ENCODE peak calls at places on chromosomes 7 and 10, in five cellular contexts. A, K, L, Q and F are unnamed samples.

GRCh38 chr7:18177129-18177814 is 149.6 kb upstream of the PRPS1L1 start:
- DNase-seq in L (no peak), K (no peak), Q (no peak), A (no peak), F (no peak)

GRCh38 chr7:26143298-26144044 is 8.5 kb upstream of the NFE2L3 start:
- DNase-seq in A (no peak), L (no peak), K (peak; percentile 57), Q (peak; percentile 73), F (no peak)

GRCh38 chr10:71092812-71093391 is 119.5 kb upstream of the UNC5B start:
- DNase-seq in L (no peak), Q (no peak), K (no peak), A (no peak), F (no peak)

GRCh38 chr7:39754326-39755120 is 131.2 kb downstream of the RALA start:
- DNase-seq in Q (peak; percentile 25), A (peak; percentile 47), K (peak; percentile 59), L (no peak), F (no peak)

GRCh38 chr10:88835095-88835909 is 16.3 kb downstream of the ANKRD22 start:
- DNase-seq in Q (peak; percentile 93), L (peak; percentile 82), A (peak; percentile 86), K (peak; percentile 93), F (peak; percentile 86)

GRCh38 chr7:14891289-14891688 is 11.3 kb downstream of the DGKB start:
- DNase-seq in A (no peak), Q (no peak), K (no peak), L (no peak), F (no peak)

GRCh38 chr10:20954519-20954918 is 57.4 kb upstream of the NEBL start:
- DNase-seq in K (no peak), Q (no peak), L (no peak), A (peak; percentile 29), F (no peak)

GRCh38 chr10:120813085-120813484 is 38.1 kb upstream of the WDR11 start:
- DNase-seq in L (no peak), A (no peak), Q (no peak), K (no peak), F (no peak)

GRCh38 chr7:25619963-25620799 is 391.9 kb upstream of the NPVF start:
- DNase-seq in Q (peak; percentile 79), K (peak; percentile 2), A (no peak), L (peak; percentile 32), F (no peak)

GRCh38 chr10:78028438-78029293 is 649 bp downstream of the POLR3A start:
- DNase-seq in K (peak; percentile 63), A (peak; percentile 53), L (no peak), Q (peak; percentile 50), F (no peak)

GRCh38 chr7:2729043-2729892 is 41.3 kb downstream of the AMZ1 start:
- DNase-seq in A (no peak), Q (no peak), K (no peak), L (no peak), F (peak; percentile 22)
- H3K4me3 ChIP-seq in A (no peak overlapping the region), Q (no peak overlapping the region), K (no peak overlapping the region), L (no peak overlapping the region), F (no peak overlapping the region)

GRCh38 chr10:119680050-119680449 is 28.9 kb downstream of the BAG3 start:
- DNase-seq in K (peak; percentile 91), A (no peak), Q (peak; percentile 82), L (no peak), F (no peak)
- H3K4me3 ChIP-seq in K (no peak overlapping the region), A (no peak overlapping the region), Q (no peak overlapping the region), L (no peak overlapping the region), F (no peak overlapping the region)

GRCh38 chr10:29598861-29599311 is 35.9 kb downstream of the SVIL start:
- DNase-seq in K (peak; percentile 61), Q (peak; percentile 73), L (no peak), A (no peak), F (no peak)
- H3K4me3 ChIP-seq in K (no peak overlapping the region), Q (no peak overlapping the region), L (no peak overlapping the region), A (no peak overlapping the region), F (no peak overlapping the region)

GRCh38 chr10:75400163-75400768 is 1.3 kb downstream of the ZNF503 start:
- DNase-seq in K (peak; percentile 38), Q (peak; percentile 58), L (no peak), A (no peak), F (no peak)

GRCh38 chr10:75400769-75401568 is 595 bp downstream of the ZNF503 start:
- DNase-seq in Q (peak; percentile 82), A (peak; percentile 64), L (no peak), K (peak; percentile 67), F (no peak)

GRCh38 chr10:75402486-75403143 is 1.1 kb upstream of the ZNF503 start:
- DNase-seq in Q (no peak), K (no peak), A (peak; percentile 70), L (no peak), F (peak; percentile 87)

GRCh38 chr10:75403144-75404022 is 1.8 kb upstream of the ZNF503 start:
- DNase-seq in K (peak; percentile 21), L (no peak), Q (no peak), A (peak; percentile 78), F (peak; percentile 83)

DNA sequence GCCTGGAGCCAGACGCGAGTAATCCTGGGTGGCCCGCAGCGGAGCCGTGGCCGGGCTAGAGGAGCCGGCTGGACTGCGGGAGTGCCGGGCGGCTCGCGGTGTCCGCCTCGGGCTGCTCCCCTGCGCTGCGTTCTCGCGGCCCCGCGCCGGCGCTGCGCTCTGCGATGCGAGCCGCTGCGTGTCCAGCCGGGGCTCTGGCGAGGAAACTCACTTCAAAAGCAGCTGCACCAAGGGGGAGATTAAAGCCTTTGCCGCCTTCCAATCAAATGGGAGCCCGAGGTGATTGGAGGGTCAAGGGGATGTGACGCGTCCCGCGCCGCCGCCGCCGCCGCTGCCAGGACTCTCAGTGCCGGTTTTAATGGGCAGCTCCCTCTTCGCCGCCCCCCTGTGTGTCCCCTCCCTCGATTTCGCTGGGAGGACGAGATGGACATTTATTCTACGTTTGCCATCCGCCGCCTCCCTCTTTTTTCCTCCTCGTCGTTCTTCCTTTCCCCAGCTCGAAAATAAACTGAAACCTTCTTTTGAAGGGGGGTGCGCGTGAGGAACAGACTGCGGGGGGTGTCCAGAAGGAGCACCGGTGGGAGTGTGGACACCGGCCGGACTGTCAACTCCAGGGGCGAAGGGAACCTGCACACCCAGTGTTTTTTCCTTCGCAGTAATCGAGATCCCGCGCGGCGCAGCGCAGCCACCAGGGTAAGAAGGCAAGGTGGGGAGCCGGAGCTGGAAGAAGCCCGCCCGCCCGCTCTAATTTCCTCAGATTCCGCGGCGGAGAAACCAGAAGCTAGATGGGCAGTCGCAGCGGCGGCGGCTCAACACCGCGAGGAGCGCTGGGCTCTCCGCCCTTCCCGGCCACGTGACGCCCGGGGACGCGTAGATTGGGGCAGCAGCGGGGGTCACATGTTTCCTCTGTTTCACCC is at the start of gene ZNF503:
- DNase-seq in K (peak; percentile 97), A (peak; percentile 98), L (no peak), Q (peak; percentile 99), F (peak; percentile 99)
- H3K4me3 ChIP-seq in K (peak within 1 kb of the TSS; percentile 99), A (peak within 1 kb of the TSS; percentile 65), L (peak within 1 kb of the TSS; percentile 66), Q (peak within 1 kb of the TSS; percentile 97), F (peak within 1 kb of the TSS; percentile 99)

GRCh38 chr10:55627526-55628170 is 733.4 kb downstream of the ZWINT start:
- DNase-seq in L (no peak), K (no peak), A (peak; percentile 80), Q (no peak), F (no peak)
- H3K4me3 ChIP-seq in L (no peak overlapping the region), K (peak overlapping the region; percentile 25), A (no peak overlapping the region), Q (peak overlapping the region; percentile 35), F (no peak overlapping the region)

DNA sequence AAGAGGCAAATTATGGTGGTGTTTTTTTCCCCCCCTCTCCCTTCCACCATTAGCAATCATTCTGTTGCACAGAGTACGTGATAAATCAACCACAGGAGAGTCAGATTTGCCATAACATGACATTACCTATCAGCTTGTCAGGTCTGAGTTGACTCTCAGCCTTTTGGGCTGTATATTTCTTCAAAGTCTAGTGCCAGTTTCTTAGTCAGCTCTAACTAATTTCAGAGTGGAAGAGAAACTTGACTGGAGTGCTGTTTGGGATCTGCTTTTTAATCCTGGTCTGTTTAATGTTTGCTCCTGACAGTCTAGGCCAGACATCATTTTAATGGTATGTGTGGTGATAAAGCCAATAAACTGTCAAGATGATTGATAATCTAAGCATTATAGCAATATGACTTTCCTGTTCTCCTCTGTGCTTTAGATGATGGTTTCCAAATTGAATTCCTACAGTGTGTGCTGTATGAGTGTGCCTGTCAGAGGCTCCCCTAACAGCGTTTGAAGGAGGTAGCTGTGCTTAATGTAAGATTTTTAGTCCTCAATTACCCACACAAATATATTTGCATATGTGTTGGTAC is 76.9 kb downstream of the LRMDA start:
- DNase-seq in A (no peak), K (peak; percentile 41), L (no peak), Q (peak; percentile 67), F (no peak)
- H3K4me3 ChIP-seq in A (no peak overlapping the region), K (no peak overlapping the region), L (no peak overlapping the region), Q (no peak overlapping the region), F (no peak overlapping the region)

GRCh38 chr7:80526472-80526871 is 14.6 kb upstream of the GNAT3 start:
- DNase-seq in K (no peak), Q (no peak), A (no peak), L (no peak), F (no peak)
- H3K4me3 ChIP-seq in K (no peak overlapping the region), Q (no peak overlapping the region), A (no peak overlapping the region), L (no peak overlapping the region), F (no peak overlapping the region)

GRCh38 chr10:133277993-133278576 is 1.4 kb upstream of the ADAM8 start:
- DNase-seq in A (no peak), Q (no peak), L (no peak), K (no peak), F (no peak)

GRCh38 chr10:133276100-133276434 is 601 bp downstream of the ADAM8 start:
- DNase-seq in L (no peak), K (no peak), A (no peak), Q (no peak), F (no peak)

GRCh38 chr10:133277277-133277992 is 767 bp upstream of the ADAM8 start:
- DNase-seq in Q (no peak), A (no peak), K (no peak), L (no peak), F (no peak)

GRCh38 chr10:133275683-133276092 is 980 bp downstream of the ADAM8 start:
- DNase-seq in A (no peak), Q (no peak), L (peak; percentile 47), K (no peak), F (no peak)

DNA sequence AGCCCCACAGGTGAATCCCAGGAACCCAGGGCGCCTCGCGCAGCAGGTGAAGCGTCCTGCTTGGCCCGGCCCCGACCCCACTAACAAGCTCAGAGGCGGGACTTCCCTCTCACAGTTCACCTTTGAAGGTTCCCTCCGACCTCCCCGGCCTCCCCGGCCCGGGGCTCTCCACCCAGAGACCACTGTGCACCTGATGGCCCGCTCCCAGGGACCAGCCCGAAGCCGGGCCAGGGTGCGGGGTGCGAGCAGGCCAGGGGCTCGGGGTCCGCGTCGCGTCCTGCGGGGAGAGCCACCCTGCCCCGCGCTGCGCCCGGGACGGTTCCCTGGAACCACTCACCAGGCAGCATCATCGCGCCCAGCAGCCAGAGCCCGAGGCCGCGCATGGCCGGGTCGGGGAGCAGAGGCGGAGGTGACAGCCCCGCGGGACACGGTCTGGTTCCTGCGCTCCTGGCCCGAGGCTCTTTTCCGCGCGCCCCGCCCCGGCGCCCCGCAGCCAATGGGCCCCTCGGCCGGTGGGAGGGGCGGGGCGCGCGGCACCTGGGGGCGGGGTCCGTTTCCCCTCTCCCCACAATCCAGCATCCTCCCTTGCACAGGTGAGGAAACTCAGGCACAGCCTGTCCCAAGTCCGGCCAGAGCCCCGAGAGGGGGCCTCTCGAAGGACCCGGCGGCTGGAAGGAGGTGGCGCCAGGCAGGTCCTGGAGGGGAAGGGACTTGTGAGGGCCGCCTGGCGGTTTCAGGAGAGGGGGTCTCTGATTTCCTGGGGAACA is at the start of gene ADAM8:
- DNase-seq in Q (no peak), K (no peak), A (peak; percentile 88), L (peak; percentile 65), F (peak; percentile 88)
- H3K4me3 ChIP-seq in Q (peak within 1 kb of the TSS; percentile 7), K (no peak within 1 kb of the TSS), A (peak within 1 kb of the TSS; percentile 61), L (peak within 1 kb of the TSS; percentile 92), F (peak within 1 kb of the TSS; percentile 52)

GRCh38 chr7:100966542-100967291 is 2.6 kb upstream of the MUC12 start:
- DNase-seq in A (peak; percentile 46), L (no peak), K (no peak), Q (no peak), F (peak; percentile 30)
- H3K4me3 ChIP-seq in A (peak overlapping the region; percentile 89), L (peak overlapping the region; percentile 47), K (peak overlapping the region; percentile 2), Q (peak overlapping the region; percentile 21), F (peak overlapping the region; percentile 57)